ENCODE peak calls at places on chromosomes 7 and 10, in nine cellular contexts. Q is prostate gland, J is AG10803, V is neural progenitor cell, X is astrocyte of the spinal cord, H is fibroblast of mammary gland, G is breast epithelium, F is BJ, S is right atrium auricular region. W is an unnamed sample.

GRCh38 chr7:54542920-54543539 is 855 bp downstream of the VSTM2A start:
- DNase-seq in S (no peak), F (no peak), H (peak; percentile 9), V (peak; percentile 81), G (no peak), J (peak; percentile 13), Q (no peak), X (peak; percentile 50), W (peak; percentile 20)

GRCh38 chr7:142915315-142915714 is 18.2 kb downstream of the TRPV5 start:
- DNase-seq in H (no peak), X (no peak), V (no peak), J (no peak), S (no peak), G (no peak), F (no peak), Q (no peak), W (no peak)

GRCh38 chr10:78802866-78803265 is 265.9 kb upstream of the ZMIZ1 start:
- DNase-seq in X (peak; percentile 66), G (no peak), Q (peak; percentile 53), V (peak; percentile 10), F (peak; percentile 60), S (peak; percentile 82), J (peak; percentile 85), H (peak; percentile 83), W (peak; percentile 81)

GRCh38 chr7:4803397-4804241 is 28.2 kb downstream of the AP5Z1 start:
- DNase-seq in F (no peak), S (no peak), X (no peak), J (no peak), Q (no peak), H (no peak), V (peak; percentile 50), G (no peak), W (no peak)

GRCh38 chr10:59905735-59906416 is 480 bp downstream of the CCDC6 start:
- DNase-seq in S (no peak), J (no peak), F (no peak), X (no peak), G (no peak), V (peak; percentile 18), H (peak; percentile 8), Q (no peak), W (no peak)

GRCh38 chr7:81025360-81025759 is 106.5 kb upstream of the SEMA3C start:
- DNase-seq in F (no peak), V (no peak), H (no peak), J (no peak), X (no peak), Q (no peak), G (no peak), S (no peak), W (no peak)

GRCh38 chr7:49255061-49255460 is 330.7 kb downstream of the CDC14C start:
- DNase-seq in G (no peak), Q (no peak), F (no peak), S (no peak), J (peak; percentile 3), V (no peak), H (peak; percentile 47), X (peak; percentile 6), W (no peak)

GRCh38 chr7:45455662-45456061 is 118.5 kb upstream of the ADCY1 start:
- DNase-seq in X (no peak), J (no peak), G (no peak), H (no peak), V (no peak), Q (no peak), F (no peak), S (no peak), W (no peak)

GRCh38 chr7:97003262-97004236 is 1.8 kb upstream of the DLX6 start:
- DNase-seq in X (no peak), G (no peak), J (no peak), H (no peak), Q (no peak), S (no peak), F (no peak), V (peak; percentile 51), W (no peak)

GRCh38 chr10:107740962-107741690 is 576.6 kb upstream of the SORCS1 start:
- DNase-seq in V (no peak), Q (no peak), X (peak; percentile 13), H (peak; percentile 53), G (no peak), F (no peak), S (no peak), J (peak; percentile 33), W (peak; percentile 63)

GRCh38 chr7:149873968-149874643 is at the start of gene ATP6V0E2:
- DNase-seq in H (no peak), G (no peak), J (no peak), Q (no peak), F (no peak), S (no peak), V (no peak), X (no peak), W (no peak)

GRCh38 chr7:149136118-149136517 is 10.0 kb upstream of the ZNF425 start:
- DNase-seq in J (no peak), Q (no peak), F (no peak), V (no peak), H (no peak), S (no peak), X (no peak), G (no peak), W (no peak)

GRCh38 chr7:28774529-28775057 is 183.5 kb downstream of the TRIL start:
- DNase-seq in H (no peak), G (no peak), S (no peak), V (no peak), F (no peak), Q (no peak), X (no peak), J (no peak), W (no peak)

GRCh38 chr10:80137031-80137712 is 4.6 kb downstream of the PLAC9 start:
- DNase-seq in S (peak; percentile 85), F (no peak), X (no peak), J (peak; percentile 92), G (no peak), H (peak; percentile 97), Q (no peak), V (peak; percentile 11), W (peak; percentile 93)

GRCh38 chr10:12214763-12215218 is 18.8 kb downstream of the CDC123 start:
- DNase-seq in X (peak; percentile 62), V (peak; percentile 61), Q (peak; percentile 45), F (no peak), G (no peak), H (peak; percentile 69), S (no peak), J (peak; percentile 77), W (peak; percentile 80)

GRCh38 chr10:80590585-80591125 is 53.0 kb downstream of the SH2D4B start:
- DNase-seq in Q (no peak), J (no peak), X (no peak), H (no peak), V (no peak), S (no peak), G (no peak), F (no peak), W (no peak)

GRCh38 chr10:119078422-119079179 is 2.0 kb downstream of the EIF3A start:
- DNase-seq in J (no peak), G (no peak), V (no peak), S (no peak), Q (no peak), X (no peak), F (no peak), H (no peak), W (no peak)

GRCh38 chr10:77441541-77442175 is 195.9 kb downstream of the KCNMA1 start:
- DNase-seq in S (no peak), Q (no peak), V (peak; percentile 49), X (no peak), H (no peak), F (no peak), J (no peak), G (no peak), W (no peak)

GRCh38 chr7:24982917-24983316 is 2.9 kb upstream of the OSBPL3 start:
- DNase-seq in X (no peak), S (no peak), G (no peak), V (peak; percentile 21), H (peak; percentile 25), J (no peak), F (no peak), Q (no peak), W (no peak)
- TF ChIP-seq CTCF in X (peak; percentile 33), S (no peak), G (no peak), V (peak; percentile 44), H (peak; percentile 45), J (peak; percentile 38), F (peak; percentile 43), Q (no peak), W (no peak)

GRCh38 chr7:63876707-63877322 is 121.8 kb upstream of the ZNF722 start:
- DNase-seq in S (no peak), X (no peak), H (no peak), J (no peak), V (no peak), F (no peak), Q (no peak), G (no peak), W (no peak)
- H3K4me3 ChIP-seq in S (no peak overlapping the region), X (no peak overlapping the region), H (no peak overlapping the region), J (no peak overlapping the region), V (no peak overlapping the region), F (no peak overlapping the region), Q (no peak overlapping the region), G (no peak overlapping the region), W (no peak overlapping the region)

DNA sequence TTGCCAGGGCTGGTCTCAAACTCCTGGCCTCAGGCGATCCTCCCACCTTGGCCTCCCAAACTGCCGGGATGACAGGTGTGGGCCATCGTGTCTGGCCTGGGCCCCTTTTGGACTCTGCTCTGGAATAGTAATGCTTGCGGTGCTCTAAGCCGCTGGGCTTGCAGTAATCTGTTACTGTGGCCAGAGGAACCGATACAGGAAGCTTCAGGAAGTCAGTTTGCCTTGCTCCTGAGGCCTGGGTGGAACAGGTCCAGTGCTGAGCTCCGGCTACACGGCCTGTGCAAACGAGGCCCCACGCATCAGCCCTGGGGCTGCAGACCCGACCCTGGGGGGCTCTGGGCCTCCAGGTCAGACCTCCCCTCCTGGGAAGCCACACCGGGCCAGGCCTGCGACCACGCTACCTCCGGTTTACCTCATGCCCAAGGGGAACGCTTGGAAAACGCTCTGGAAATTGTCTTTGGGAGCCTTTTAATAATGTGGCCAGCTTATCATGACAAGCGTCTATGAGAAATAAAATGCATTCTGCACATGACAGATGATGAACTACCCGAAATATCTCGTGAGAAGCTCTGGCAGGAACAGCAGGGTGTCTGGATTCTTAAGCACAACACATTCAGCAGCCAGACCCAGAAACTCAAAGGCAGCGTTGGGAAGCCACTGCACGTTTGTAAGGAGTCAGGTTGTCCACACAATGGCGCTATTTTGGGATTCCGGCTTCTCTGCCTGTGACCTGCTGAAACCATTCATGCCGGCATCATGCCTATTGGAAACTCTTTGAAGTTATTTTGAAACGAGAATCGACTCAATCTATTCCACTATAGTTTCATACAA is 10.1 kb upstream of the ADAP1 start:
- DNase-seq in H (peak; percentile 59), G (no peak), J (peak; percentile 71), V (peak; percentile 82), F (no peak), S (peak; percentile 79), Q (no peak), X (peak; percentile 59), W (peak; percentile 94)
- TF ChIP-seq CTCF in H (peak; percentile 38), G (no peak), J (peak; percentile 53), V (peak; percentile 55), F (no peak), S (peak; percentile 26), Q (no peak), X (peak; percentile 35), W (peak; percentile 50)

GRCh38 chr10:103693812-103694205 is 161.6 kb downstream of the SH3PXD2A start:
- DNase-seq in F (no peak), X (no peak), H (no peak), V (no peak), S (no peak), J (no peak), G (no peak), Q (no peak), W (no peak)
- H3K4me3 ChIP-seq in F (no peak overlapping the region), X (no peak overlapping the region), H (no peak overlapping the region), V (peak overlapping the region; percentile 65), S (no peak overlapping the region), J (no peak overlapping the region), G (no peak overlapping the region), Q (no peak overlapping the region), W (no peak overlapping the region)

W was measured in fibroblast of the aortic adventitia.